ENCODE peak calls at places on chromosomes 2 and 18, in nine cellular contexts. One of them, this sample, is unnamed.

GRCh38 chr2:241432824-241433448 is 75.4 kb downstream of the STK25 start:
- DNase-seq in MM.1S: no peak
- DNase-seq in IMR-90: no peak
- DNase-seq in kidney glomerular epithelial cell: no peak
- DNase-seq in body of pancreas: no peak
- DNase-seq in activated CD4-positive, alpha-beta memory T cell treated with anti-CD3 and anti-CD28 coated beads for 36 hours: no peak
- DNase-seq in NCI-H446 treated with DMSO at 0.1 percent for 48 hours: no peak
- DNase-seq in SK-MEL-5: no peak
- DNase-seq in hepatic stellate cell: no peak
- DNase-seq in this sample: no peak

GRCh38 chr2:229610359-229610758 is 104.0 kb downstream of the DNER start:
- DNase-seq in kidney glomerular epithelial cell: no peak
- DNase-seq in body of pancreas: no peak
- DNase-seq in MM.1S: no peak
- DNase-seq in activated CD4-positive, alpha-beta memory T cell treated with anti-CD3 and anti-CD28 coated beads for 36 hours: no peak
- DNase-seq in hepatic stellate cell: no peak
- DNase-seq in NCI-H446 treated with DMSO at 0.1 percent for 48 hours: no peak
- DNase-seq in IMR-90: peak; percentile 42
- DNase-seq in SK-MEL-5: peak; percentile 76
- DNase-seq in this sample: no peak

GRCh38 chr2:227785293-227785692 is 28.3 kb upstream of the CCL20 start:
- DNase-seq in NCI-H446 treated with DMSO at 0.1 percent for 48 hours: no peak
- DNase-seq in hepatic stellate cell: no peak
- DNase-seq in SK-MEL-5: no peak
- DNase-seq in IMR-90: no peak
- DNase-seq in activated CD4-positive, alpha-beta memory T cell treated with anti-CD3 and anti-CD28 coated beads for 36 hours: no peak
- DNase-seq in body of pancreas: no peak
- DNase-seq in MM.1S: no peak
- DNase-seq in kidney glomerular epithelial cell: peak; percentile 29
- DNase-seq in this sample: no peak

GRCh38 chr2:148021059-148021985 is at the start of gene MBD5:
- DNase-seq in activated CD4-positive, alpha-beta memory T cell treated with anti-CD3 and anti-CD28 coated beads for 36 hours: peak; percentile 71
- DNase-seq in NCI-H446 treated with DMSO at 0.1 percent for 48 hours: no peak
- DNase-seq in IMR-90: peak; percentile 58
- DNase-seq in kidney glomerular epithelial cell: no peak
- DNase-seq in MM.1S: peak; percentile 69
- DNase-seq in SK-MEL-5: peak; percentile 53
- DNase-seq in body of pancreas: peak; percentile 41
- DNase-seq in hepatic stellate cell: peak; percentile 21
- DNase-seq in this sample: peak; percentile 24

GRCh38 chr2:174108579-174108978 is 139.8 kb downstream of the OLA1 start:
- DNase-seq in SK-MEL-5: no peak
- DNase-seq in kidney glomerular epithelial cell: no peak
- DNase-seq in MM.1S: no peak
- DNase-seq in activated CD4-positive, alpha-beta memory T cell treated with anti-CD3 and anti-CD28 coated beads for 36 hours: no peak
- DNase-seq in NCI-H446 treated with DMSO at 0.1 percent for 48 hours: no peak
- DNase-seq in body of pancreas: no peak
- DNase-seq in hepatic stellate cell: no peak
- DNase-seq in IMR-90: no peak
- DNase-seq in this sample: no peak

GRCh38 chr2:23301151-23301550 is 83.8 kb upstream of the KLHL29 start:
- DNase-seq in hepatic stellate cell: no peak
- DNase-seq in MM.1S: no peak
- DNase-seq in SK-MEL-5: no peak
- DNase-seq in IMR-90: peak; percentile 50
- DNase-seq in NCI-H446 treated with DMSO at 0.1 percent for 48 hours: no peak
- DNase-seq in body of pancreas: no peak
- DNase-seq in kidney glomerular epithelial cell: no peak
- DNase-seq in activated CD4-positive, alpha-beta memory T cell treated with anti-CD3 and anti-CD28 coated beads for 36 hours: no peak
- DNase-seq in this sample: no peak

GRCh38 chr18:43970656-43971055 is 693.4 kb upstream of the SYT4 start:
- DNase-seq in kidney glomerular epithelial cell: peak; percentile 15
- DNase-seq in NCI-H446 treated with DMSO at 0.1 percent for 48 hours: no peak
- DNase-seq in body of pancreas: no peak
- DNase-seq in activated CD4-positive, alpha-beta memory T cell treated with anti-CD3 and anti-CD28 coated beads for 36 hours: no peak
- DNase-seq in MM.1S: no peak
- DNase-seq in IMR-90: no peak
- DNase-seq in SK-MEL-5: no peak
- DNase-seq in hepatic stellate cell: no peak
- DNase-seq in this sample: no peak

GRCh38 chr2:13522917-13523821 is 806.4 kb downstream of the TRIB2 start:
- DNase-seq in NCI-H446 treated with DMSO at 0.1 percent for 48 hours: no peak
- DNase-seq in body of pancreas: peak; percentile 94
- DNase-seq in kidney glomerular epithelial cell: no peak
- DNase-seq in hepatic stellate cell: no peak
- DNase-seq in MM.1S: peak; percentile 98
- DNase-seq in IMR-90: no peak
- DNase-seq in activated CD4-positive, alpha-beta memory T cell treated with anti-CD3 and anti-CD28 coated beads for 36 hours: no peak
- DNase-seq in SK-MEL-5: no peak
- DNase-seq in this sample: no peak

GRCh38 chr2:197708331-197708730 is 3.2 kb downstream of the MARS2 start:
- DNase-seq in MM.1S: no peak
- DNase-seq in SK-MEL-5: no peak
- DNase-seq in kidney glomerular epithelial cell: no peak
- DNase-seq in IMR-90: peak; percentile 80
- DNase-seq in activated CD4-positive, alpha-beta memory T cell treated with anti-CD3 and anti-CD28 coated beads for 36 hours: no peak
- DNase-seq in NCI-H446 treated with DMSO at 0.1 percent for 48 hours: no peak
- DNase-seq in body of pancreas: no peak
- DNase-seq in hepatic stellate cell: no peak
- DNase-seq in this sample: no peak

GRCh38 chr2:112636605-112637288 is 9.0 kb upstream of the SLC20A1 start:
- DNase-seq in activated CD4-positive, alpha-beta memory T cell treated with anti-CD3 and anti-CD28 coated beads for 36 hours: peak; percentile 73
- DNase-seq in hepatic stellate cell: no peak
- DNase-seq in body of pancreas: no peak
- DNase-seq in SK-MEL-5: no peak
- DNase-seq in NCI-H446 treated with DMSO at 0.1 percent for 48 hours: no peak
- DNase-seq in MM.1S: peak; percentile 73
- DNase-seq in IMR-90: no peak
- DNase-seq in kidney glomerular epithelial cell: no peak
- DNase-seq in this sample: no peak

GRCh38 chr2:19949071-19949470 is 40.8 kb downstream of the WDR35 start:
- DNase-seq in kidney glomerular epithelial cell: no peak
- DNase-seq in MM.1S: no peak
- DNase-seq in IMR-90: peak; percentile 76
- DNase-seq in body of pancreas: no peak
- DNase-seq in NCI-H446 treated with DMSO at 0.1 percent for 48 hours: no peak
- DNase-seq in SK-MEL-5: no peak
- DNase-seq in hepatic stellate cell: peak; percentile 21
- DNase-seq in activated CD4-positive, alpha-beta memory T cell treated with anti-CD3 and anti-CD28 coated beads for 36 hours: no peak
- DNase-seq in this sample: no peak

GRCh38 chr2:33197198-33197938 is 250.6 kb downstream of the LTBP1 start:
- DNase-seq in body of pancreas: no peak
- DNase-seq in IMR-90: no peak
- DNase-seq in SK-MEL-5: no peak
- DNase-seq in hepatic stellate cell: no peak
- DNase-seq in NCI-H446 treated with DMSO at 0.1 percent for 48 hours: no peak
- DNase-seq in activated CD4-positive, alpha-beta memory T cell treated with anti-CD3 and anti-CD28 coated beads for 36 hours: no peak
- DNase-seq in kidney glomerular epithelial cell: no peak
- DNase-seq in MM.1S: no peak
- DNase-seq in this sample: no peak